ENCODE peak calls at places on chromosomes 5 and 9, in seven cellular contexts. M, D, H, P, Z, X and L are unnamed samples.

GRCh38 chr9:113536483-113537226 is 73.1 kb downstream of the RGS3 start:
- DNase-seq in M (no peak), D (peak; percentile 98), H (peak; percentile 43), P (no peak), Z (peak; percentile 21), X (no peak), L (no peak)

GRCh38 chr9:77018058-77019009 is 1.1 kb upstream of the FOXB2 start:
- DNase-seq in M (no peak), D (no peak), H (no peak), P (peak; percentile 47), Z (no peak), X (no peak), L (no peak)

GRCh38 chr5:123035950-123036390 is 555 bp downstream of the PPIC start:
- DNase-seq in M (peak; percentile 66), D (peak; percentile 58), H (peak; percentile 61), P (peak; percentile 65), Z (peak; percentile 64), X (no peak), L (no peak)

GRCh38 chr5:157547909-157548512 is 27.6 kb downstream of the ADAM19 start:
- DNase-seq in M (no peak), D (no peak), H (no peak), P (no peak), Z (no peak), X (no peak), L (no peak)

GRCh38 chr5:98179791-98180755 is 593.4 kb upstream of the RGMB start:
- DNase-seq in M (no peak), D (no peak), H (peak; percentile 12), P (no peak), Z (no peak), X (no peak), L (no peak)

GRCh38 chr5:51518607-51519006 is 135.4 kb downstream of the ISL1 start:
- DNase-seq in M (no peak), D (no peak), H (no peak), P (no peak), Z (no peak), X (no peak), L (no peak)

GRCh38 chr5:52760695-52761366 is 26.9 kb upstream of the ITGA1 start:
- DNase-seq in M (no peak), D (no peak), H (no peak), P (no peak), Z (no peak), X (no peak), L (no peak)

GRCh38 chr9:102135768-102136167 is 397.3 kb upstream of the GRIN3A start:
- DNase-seq in M (no peak), D (no peak), H (no peak), P (no peak), Z (no peak), X (no peak), L (no peak)

GRCh38 chr9:90914196-90914595 is 112.6 kb downstream of the SYK start:
- DNase-seq in M (no peak), D (no peak), H (no peak), P (no peak), Z (no peak), X (no peak), L (no peak)

GRCh38 chr9:105828171-105828570 is 133.8 kb downstream of the TMEM38B start:
- DNase-seq in M (no peak), D (no peak), H (no peak), P (no peak), Z (no peak), X (no peak), L (no peak)

GRCh38 chr5:143533978-143534763 is 130.7 kb upstream of the NR3C1 start:
- DNase-seq in M (no peak), D (no peak), H (no peak), P (no peak), Z (no peak), X (no peak), L (no peak)

GRCh38 chr5:154368041-154368800 is 77.6 kb upstream of the SAP30L start:
- DNase-seq in M (peak; percentile 83), D (peak; percentile 81), H (peak; percentile 96), P (peak; percentile 20), Z (peak; percentile 96), X (peak; percentile 77), L (no peak)

GRCh38 chr9:120857481-120857880 is 14.8 kb upstream of the PSMD5 start:
- DNase-seq in M (no peak), D (peak; percentile 54), H (no peak), P (no peak), Z (no peak), X (no peak), L (no peak)

GRCh38 chr5:90134892-90135291 is 274.7 kb downstream of the CETN3 start:
- DNase-seq in M (no peak), D (no peak), H (peak; percentile 91), P (no peak), Z (no peak), X (peak; percentile 60), L (no peak)

GRCh38 chr9:18675345-18675744 is 201.4 kb downstream of the ADAMTSL1 start:
- DNase-seq in M (no peak), D (no peak), H (peak; percentile 69), P (no peak), Z (peak; percentile 26), X (no peak), L (no peak)

GRCh38 chr9:99327667-99328066 is 105.6 kb downstream of the SEC61B start:
- DNase-seq in M (no peak), D (no peak), H (no peak), P (no peak), Z (no peak), X (no peak), L (no peak)

GRCh38 chr5:157384971-157385709 is 74.9 kb upstream of the NIPAL4 start:
- DNase-seq in M (peak; percentile 98), D (peak; percentile 61), H (peak; percentile 94), P (peak; percentile 37), Z (peak; percentile 100), X (peak; percentile 92), L (no peak)

GRCh38 chr5:145818604-145819003 is 16.5 kb downstream of the PRELID2 start:
- DNase-seq in M (no peak), D (no peak), H (no peak), P (no peak), Z (no peak), X (no peak), L (no peak)

GRCh38 chr5:132763369-132764036 is 13.5 kb downstream of the SEPTIN8 start:
- DNase-seq in M (peak; percentile 39), D (no peak), H (no peak), P (no peak), Z (no peak), X (no peak), L (no peak)

GRCh38 chr9:18424132-18424531 is 49.8 kb upstream of the ADAMTSL1 start:
- DNase-seq in M (no peak), D (no peak), H (peak; percentile 33), P (no peak), Z (peak; percentile 68), X (no peak), L (no peak)

GRCh38 chr5:581941-582340 is 30.2 kb upstream of the CEP72 start:
- DNase-seq in M (peak; percentile 2), D (no peak), H (no peak), P (no peak), Z (no peak), X (no peak), L (no peak)

GRCh38 chr9:8907863-8908262 is 1108.3 kb upstream of the DMAC1 start:
- DNase-seq in M (no peak), D (no peak), H (no peak), P (no peak), Z (no peak), X (no peak), L (no peak)

GRCh38 chr5:74626386-74627222 is 13.9 kb downstream of the ENC1 start:
- DNase-seq in M (no peak), D (peak; percentile 38), H (no peak), P (no peak), Z (no peak), X (no peak), L (no peak)

GRCh38 chr9:33232866-33233265 is 7.1 kb upstream of the SPINK4 start:
- DNase-seq in M (no peak), D (no peak), H (no peak), P (no peak), Z (no peak), X (no peak), L (no peak)

GRCh38 chr5:124743534-124744169 is 2.8 kb downstream of the ZNF608 start:
- DNase-seq in M (no peak), D (no peak), H (peak; percentile 23), P (no peak), Z (no peak), X (no peak), L (no peak)

GRCh38 chr5:102638912-102639652 is 116.0 kb upstream of the PAM start:
- DNase-seq in M (no peak), D (no peak), H (no peak), P (no peak), Z (peak; percentile 61), X (no peak), L (no peak)

GRCh38 chr9:109640232-109641078 is 139.5 kb upstream of the PALM2AKAP2 start:
- DNase-seq in M (peak; percentile 49), D (peak; percentile 92), H (peak; percentile 34), P (peak; percentile 58), Z (peak; percentile 50), X (no peak), L (no peak)

GRCh38 chr5:7759257-7759871 is 91.6 kb downstream of the CFAP90 start:
- DNase-seq in M (no peak), D (peak; percentile 82), H (no peak), P (no peak), Z (peak; percentile 31), X (no peak), L (no peak)

GRCh38 chr5:14685757-14686156 is 21.2 kb downstream of the OTULIN start:
- DNase-seq in M (no peak), D (peak; percentile 38), H (peak; percentile 77), P (peak; percentile 20), Z (peak; percentile 71), X (no peak), L (no peak)